ENCODE peak calls at places on chromosomes 5 and 9, in nine cellular contexts. L is lower lobe of right lung, I is transverse colon, F is GM23248, Z is adipocyte, Y is esophagus muscularis mucosa, K is H1, X is suprapubic skin, R is Peyer's patch. J is an unnamed sample.

GRCh38 chr5:6728011-6728794 is 15.0 kb downstream of the TENT4A start:
- DNase-seq in K (no peak), Y (no peak), Z (no peak), L (no peak), X (no peak), R (peak; percentile 50), I (no peak), F (no peak), J (no peak)

GRCh38 chr5:139456776-139457175 is 5.8 kb downstream of the ECSCR start:
- DNase-seq in X (no peak), K (no peak), F (no peak), I (no peak), L (no peak), Y (no peak), Z (no peak), R (no peak), J (no peak)

GRCh38 chr5:68288756-68289134 is 73.2 kb downstream of the PIK3R1 start:
- DNase-seq in R (no peak), Z (no peak), L (no peak), X (no peak), Y (no peak), K (no peak), I (no peak), F (no peak), J (no peak)

GRCh38 chr5:141951341-141951781 is 6.6 kb downstream of the PCDH12 start:
- DNase-seq in Y (no peak), X (no peak), F (no peak), L (no peak), K (peak; percentile 50), I (no peak), R (no peak), Z (no peak), J (no peak)

GRCh38 chr9:107176701-107177100 is 106.4 kb upstream of the RAD23B start:
- DNase-seq in Y (no peak), I (no peak), R (no peak), F (peak; percentile 84), X (no peak), Z (peak; percentile 14), K (no peak), L (no peak), J (no peak)

GRCh38 chr5:78277715-78278114 is 16.8 kb downstream of the AP3B1 start:
- DNase-seq in R (no peak), Z (no peak), F (no peak), I (no peak), K (no peak), L (no peak), Y (no peak), X (no peak), J (no peak)

GRCh38 chr9:129319076-129319937 is 141.2 kb upstream of the IER5L start:
- DNase-seq in I (no peak), Y (no peak), X (peak; percentile 65), L (no peak), Z (no peak), F (no peak), K (no peak), R (peak; percentile 42), J (no peak)

GRCh38 chr5:93497101-93497500 is 83.9 kb downstream of the NR2F1-AS1 start:
- DNase-seq in X (no peak), Z (peak; percentile 15), Y (no peak), F (no peak), K (no peak), I (no peak), R (no peak), L (no peak), J (no peak)

GRCh38 chr9:116020801-116021200 is 132.8 kb upstream of the PAPPA start:
- DNase-seq in X (no peak), R (no peak), L (no peak), Y (no peak), F (no peak), I (no peak), K (no peak), Z (no peak), J (no peak)

GRCh38 chr9:130041648-130042405 is 1.2 kb downstream of the FNBP1 start:
- DNase-seq in Z (peak; percentile 69), I (no peak), K (no peak), L (no peak), Y (no peak), F (peak; percentile 60), R (no peak), X (peak; percentile 62), J (no peak)

GRCh38 chr9:108620767-108621166 is 235.0 kb downstream of the ACTL7B start:
- DNase-seq in Y (no peak), R (no peak), K (no peak), L (no peak), F (peak; percentile 43), I (no peak), X (no peak), Z (peak; percentile 42), J (no peak)

GRCh38 chr9:72592501-72593403 is 71.3 kb downstream of the TMC1 start:
- DNase-seq in K (no peak), Y (no peak), X (no peak), I (no peak), L (no peak), R (peak; percentile 49), F (peak; percentile 74), Z (peak; percentile 85), J (no peak)

GRCh38 chr5:125327676-125328075 is 581.2 kb upstream of the ZNF608 start:
- DNase-seq in I (no peak), Z (no peak), L (no peak), Y (no peak), F (no peak), K (no peak), X (no peak), R (no peak), J (no peak)

GRCh38 chr5:37248387-37248969 is 698 bp downstream of the CPLANE1 start:
- DNase-seq in K (no peak), Z (peak; percentile 24), Y (no peak), L (no peak), X (no peak), F (peak; percentile 56), R (no peak), I (no peak), J (no peak)

GRCh38 chr9:81690251-81690851 is 1.0 kb upstream of the TLE1 start:
- DNase-seq in Y (no peak), L (peak; percentile 53), I (peak; percentile 80), Z (peak; percentile 29), X (peak; percentile 81), F (peak; percentile 46), K (no peak), R (peak; percentile 59), J (peak; percentile 91)

GRCh38 chr5:1662559-1663043 is 137.0 kb downstream of the MRPL36 start:
- DNase-seq in L (no peak), Y (peak; percentile 86), I (no peak), F (no peak), Z (no peak), K (no peak), R (peak; percentile 33), X (no peak), J (no peak)

GRCh38 chr9:3912817-3913216 is 387.0 kb upstream of the RFX3 start:
- DNase-seq in Y (no peak), Z (peak; percentile 44), I (no peak), L (no peak), X (no peak), F (peak; percentile 45), K (no peak), R (no peak), J (no peak)
- H3K4me1 ChIP-seq in Y (no peaks in the 10 kb centered on the region), Z (peaks cover 60% of the 10 kb centered on the region), I (no peaks in the 10 kb centered on the region), L (no peaks in the 10 kb centered on the region), X (no peaks in the 10 kb centered on the region), F (peaks cover 37% of the 10 kb centered on the region), K (no peaks in the 10 kb centered on the region), R (no peaks in the 10 kb centered on the region), J (peaks cover 7% of the 10 kb centered on the region)

GRCh38 chr9:134058716-134059115 is 9.1 kb downstream of the BRD3 start:
- DNase-seq in L (no peak), X (no peak), F (peak; percentile 61), I (no peak), R (no peak), K (no peak), Z (no peak), Y (no peak), J (no peak)

GRCh38 chr9:134061019-134061687 is 6.7 kb downstream of the BRD3 start:
- DNase-seq in L (no peak), R (no peak), Z (no peak), Y (no peak), I (no peak), K (no peak), F (no peak), X (no peak), J (no peak)

GRCh38 chr9:134060546-134060945 is 7.3 kb downstream of the BRD3 start:
- DNase-seq in X (no peak), L (no peak), F (no peak), R (no peak), Z (no peak), I (no peak), Y (no peak), K (no peak), J (no peak)

GRCh38 chr9:134059188-134059641 is 8.6 kb downstream of the BRD3 start:
- DNase-seq in X (no peak), F (no peak), L (no peak), Y (no peak), I (peak; percentile 6), R (peak; percentile 43), Z (no peak), K (no peak), J (no peak)

GRCh38 chr9:134059661-134060395 is 8.0 kb downstream of the BRD3 start:
- DNase-seq in Y (no peak), K (no peak), X (peak; percentile 65), Z (no peak), I (peak; percentile 55), F (no peak), L (peak; percentile 76), R (peak; percentile 78), J (no peak)
- H3K4me1 ChIP-seq in Y (peaks cover 74% of the 10 kb centered on the region), K (peaks cover 15% of the 10 kb centered on the region), X (peaks cover 93% of the 10 kb centered on the region), Z (peaks cover 30% of the 10 kb centered on the region), I (peaks cover 62% of the 10 kb centered on the region), F (peaks cover 6% of the 10 kb centered on the region), L (peaks cover 97% of the 10 kb centered on the region), R (peaks cover 11% of the 10 kb centered on the region), J (peaks cover 95% of the 10 kb centered on the region)

DNA sequence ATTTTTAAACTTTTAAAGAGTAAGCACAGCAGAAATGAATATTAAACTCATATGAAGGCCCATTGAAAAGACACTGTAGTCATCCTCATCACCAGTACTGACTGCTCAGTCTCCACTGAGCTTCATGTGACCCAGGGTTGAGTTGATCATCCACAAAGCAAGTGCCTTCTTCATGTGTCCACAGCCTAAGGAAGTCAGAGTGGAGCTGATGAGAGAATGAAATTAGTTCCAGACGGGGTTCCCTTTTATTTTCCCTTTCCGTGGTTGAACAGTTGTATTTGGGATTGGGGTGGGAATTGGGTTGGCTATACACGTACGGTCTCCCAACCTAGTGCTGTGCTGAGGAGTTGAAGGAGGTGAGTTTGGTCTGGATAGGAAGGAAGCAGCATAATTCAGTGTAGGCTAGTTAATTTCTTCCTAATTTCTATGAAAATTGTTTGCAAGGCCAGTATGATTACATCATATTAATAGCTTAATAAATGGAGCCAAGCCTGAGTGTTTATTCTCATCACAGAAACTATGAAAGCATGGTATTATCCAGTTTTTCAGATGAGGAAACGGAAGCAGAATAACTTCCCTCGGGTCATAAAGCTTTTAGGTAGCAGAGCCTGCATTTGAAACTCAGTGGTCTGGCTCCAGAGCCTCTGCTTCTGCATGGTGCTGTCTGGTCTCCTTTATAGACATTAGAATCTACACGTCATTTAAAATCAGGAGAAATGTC is 103.9 kb upstream of the DMRT1 start:
- DNase-seq in R (no peak), F (peak; percentile 51), Z (no peak), L (no peak), I (no peak), K (no peak), Y (no peak), X (no peak), J (no peak)
- H3K4me1 ChIP-seq in R (no peaks in the 10 kb centered on the region), F (peaks cover 50% of the 10 kb centered on the region), Z (peaks cover 51% of the 10 kb centered on the region), L (peaks cover 32% of the 10 kb centered on the region), I (peaks cover 11% of the 10 kb centered on the region), K (no peaks in the 10 kb centered on the region), Y (peaks cover 43% of the 10 kb centered on the region), X (peaks cover 8% of the 10 kb centered on the region), J (peaks cover 34% of the 10 kb centered on the region)

GRCh38 chr9:125580701-125581286 is 126.2 kb downstream of the MAPKAP1 start:
- DNase-seq in L (no peak), R (no peak), Z (no peak), I (no peak), X (no peak), F (no peak), K (no peak), Y (no peak), J (no peak)
- H3K4me1 ChIP-seq in L (no peaks in the 10 kb centered on the region), R (no peaks in the 10 kb centered on the region), Z (no peaks in the 10 kb centered on the region), I (no peaks in the 10 kb centered on the region), X (no peaks in the 10 kb centered on the region), F (no peaks in the 10 kb centered on the region), K (no peaks in the 10 kb centered on the region), Y (no peaks in the 10 kb centered on the region), J (no peaks in the 10 kb centered on the region)

J was measured in vagina.